ENCODE peak calls at places on chromosomes 2 and 18, in nine cellular contexts. One of them, this sample, is unnamed.

GRCh38 chr2:100234141-100234540 is 88.2 kb downstream of the LONRF2 start:
- DNase-seq in GM12878: no peak
- DNase-seq in tibial artery: no peak
- DNase-seq in sigmoid colon: no peak
- DNase-seq in endothelial cell: no peak
- DNase-seq in colonic mucosa: no peak
- DNase-seq in keratinocyte: no peak
- DNase-seq in RWPE1: no peak
- DNase-seq in cardiac muscle cell: no peak
- DNase-seq in this sample: no peak

GRCh38 chr2:158204741-158205165 is 103.1 kb downstream of the UPP2 start:
- DNase-seq in GM12878: no peak
- DNase-seq in tibial artery: no peak
- DNase-seq in sigmoid colon: no peak
- DNase-seq in endothelial cell: no peak
- DNase-seq in colonic mucosa: no peak
- DNase-seq in keratinocyte: no peak
- DNase-seq in RWPE1: no peak
- DNase-seq in cardiac muscle cell: no peak
- DNase-seq in this sample: no peak

GRCh38 chr2:170885130-170885791 is 43.8 kb upstream of the GORASP2 start:
- DNase-seq in GM12878: no peak
- DNase-seq in tibial artery: no peak
- DNase-seq in sigmoid colon: no peak
- DNase-seq in endothelial cell: no peak
- DNase-seq in colonic mucosa: no peak
- DNase-seq in keratinocyte: peak; percentile 33
- DNase-seq in RWPE1: no peak
- DNase-seq in cardiac muscle cell: no peak
- DNase-seq in this sample: no peak

GRCh38 chr2:126835261-126835660 is 63.4 kb upstream of the TEX51 start:
- DNase-seq in GM12878: no peak
- DNase-seq in tibial artery: no peak
- DNase-seq in sigmoid colon: peak; percentile 34
- DNase-seq in endothelial cell: no peak
- DNase-seq in colonic mucosa: no peak
- DNase-seq in keratinocyte: no peak
- DNase-seq in RWPE1: no peak
- DNase-seq in cardiac muscle cell: no peak
- DNase-seq in this sample: no peak

GRCh38 chr2:96962567-96963203 is 23.7 kb downstream of the FAM178B start:
- DNase-seq in GM12878: no peak
- DNase-seq in tibial artery: no peak
- DNase-seq in sigmoid colon: no peak
- DNase-seq in endothelial cell: no peak
- DNase-seq in colonic mucosa: no peak
- DNase-seq in keratinocyte: no peak
- DNase-seq in RWPE1: no peak
- DNase-seq in cardiac muscle cell: no peak
- DNase-seq in this sample: no peak

GRCh38 chr18:10661333-10661732 is 135.5 kb downstream of the NAPG start:
- DNase-seq in GM12878: no peak
- DNase-seq in tibial artery: no peak
- DNase-seq in sigmoid colon: no peak
- DNase-seq in endothelial cell: no peak
- DNase-seq in colonic mucosa: no peak
- DNase-seq in keratinocyte: peak; percentile 5
- DNase-seq in RWPE1: peak; percentile 85
- DNase-seq in cardiac muscle cell: no peak
- DNase-seq in this sample: no peak

GRCh38 chr2:193332938-193333337 is 1138.2 kb upstream of the TMEFF2 start:
- DNase-seq in GM12878: no peak
- DNase-seq in tibial artery: no peak
- DNase-seq in sigmoid colon: no peak
- DNase-seq in endothelial cell: no peak
- DNase-seq in colonic mucosa: no peak
- DNase-seq in keratinocyte: no peak
- DNase-seq in RWPE1: no peak
- DNase-seq in cardiac muscle cell: no peak
- DNase-seq in this sample: no peak

GRCh38 chr2:129884221-129884786 is 95.2 kb upstream of the RAB6C start:
- DNase-seq in GM12878: no peak
- DNase-seq in tibial artery: no peak
- DNase-seq in sigmoid colon: no peak
- DNase-seq in endothelial cell: no peak
- DNase-seq in colonic mucosa: no peak
- DNase-seq in keratinocyte: no peak
- DNase-seq in RWPE1: no peak
- DNase-seq in cardiac muscle cell: no peak
- DNase-seq in this sample: no peak

GRCh38 chr2:192544371-192544955 is 349.7 kb upstream of the TMEFF2 start:
- DNase-seq in GM12878: no peak
- DNase-seq in tibial artery: no peak
- DNase-seq in sigmoid colon: no peak
- DNase-seq in endothelial cell: no peak
- DNase-seq in colonic mucosa: no peak
- DNase-seq in keratinocyte: peak; percentile 38
- DNase-seq in RWPE1: peak; percentile 57
- DNase-seq in cardiac muscle cell: peak; percentile 5
- DNase-seq in this sample: no peak

GRCh38 chr2:111671426-111672150 is 212.4 kb downstream of the ANAPC1 start:
- DNase-seq in GM12878: no peak
- DNase-seq in tibial artery: peak; percentile 72
- DNase-seq in sigmoid colon: peak; percentile 78
- DNase-seq in endothelial cell: no peak
- DNase-seq in colonic mucosa: peak; percentile 42
- DNase-seq in keratinocyte: no peak
- DNase-seq in RWPE1: no peak
- DNase-seq in cardiac muscle cell: no peak
- DNase-seq in this sample: no peak

GRCh38 chr2:241272722-241273551 is 42.5 kb downstream of the HDLBP start:
- DNase-seq in GM12878: no peak
- DNase-seq in tibial artery: peak; percentile 74
- DNase-seq in sigmoid colon: peak; percentile 92
- DNase-seq in endothelial cell: peak; percentile 62
- DNase-seq in colonic mucosa: peak; percentile 76
- DNase-seq in keratinocyte: peak; percentile 32
- DNase-seq in RWPE1: peak; percentile 59
- DNase-seq in cardiac muscle cell: peak; percentile 76
- DNase-seq in this sample: peak; percentile 35

GRCh38 chr2:26816893-26817292 is 31.0 kb downstream of the CENPA start:
- DNase-seq in GM12878: no peak
- DNase-seq in tibial artery: no peak
- DNase-seq in sigmoid colon: no peak
- DNase-seq in endothelial cell: no peak
- DNase-seq in colonic mucosa: peak; percentile 33
- DNase-seq in keratinocyte: no peak
- DNase-seq in RWPE1: no peak
- DNase-seq in cardiac muscle cell: peak; percentile 6
- DNase-seq in this sample: no peak

GRCh38 chr18:62402342-62402948 is 77.3 kb downstream of the TNFRSF11A start:
- DNase-seq in GM12878: no peak
- DNase-seq in tibial artery: no peak
- DNase-seq in sigmoid colon: no peak
- DNase-seq in endothelial cell: no peak
- DNase-seq in colonic mucosa: no peak
- DNase-seq in keratinocyte: no peak
- DNase-seq in RWPE1: no peak
- DNase-seq in cardiac muscle cell: no peak
- DNase-seq in this sample: no peak

GRCh38 chr18:62400916-62401315 is 75.8 kb downstream of the TNFRSF11A start:
- DNase-seq in GM12878: no peak
- DNase-seq in tibial artery: no peak
- DNase-seq in sigmoid colon: no peak
- DNase-seq in endothelial cell: no peak
- DNase-seq in colonic mucosa: no peak
- DNase-seq in keratinocyte: no peak
- DNase-seq in RWPE1: no peak
- DNase-seq in cardiac muscle cell: no peak
- DNase-seq in this sample: no peak

GRCh38 chr18:62399306-62399705 is 74.2 kb downstream of the TNFRSF11A start:
- DNase-seq in GM12878: no peak
- DNase-seq in tibial artery: peak; percentile 50
- DNase-seq in sigmoid colon: no peak
- DNase-seq in endothelial cell: no peak
- DNase-seq in colonic mucosa: peak; percentile 71
- DNase-seq in keratinocyte: no peak
- DNase-seq in RWPE1: no peak
- DNase-seq in cardiac muscle cell: no peak
- DNase-seq in this sample: no peak

GRCh38 chr18:62398291-62398690 is 73.2 kb downstream of the TNFRSF11A start:
- DNase-seq in GM12878: no peak
- DNase-seq in tibial artery: no peak
- DNase-seq in sigmoid colon: no peak
- DNase-seq in endothelial cell: no peak
- DNase-seq in colonic mucosa: no peak
- DNase-seq in keratinocyte: no peak
- DNase-seq in RWPE1: no peak
- DNase-seq in cardiac muscle cell: no peak
- DNase-seq in this sample: no peak

GRCh38 chr18:62399781-62400308 is 74.7 kb downstream of the TNFRSF11A start:
- DNase-seq in GM12878: no peak
- DNase-seq in tibial artery: no peak
- DNase-seq in sigmoid colon: no peak
- DNase-seq in endothelial cell: peak; percentile 27
- DNase-seq in colonic mucosa: peak; percentile 56
- DNase-seq in keratinocyte: no peak
- DNase-seq in RWPE1: no peak
- DNase-seq in cardiac muscle cell: peak; percentile 2
- DNase-seq in this sample: no peak
- TF ChIP-seq CTCF in GM12878: peak; percentile 23
- TF ChIP-seq CTCF in tibial artery: no peak
- TF ChIP-seq CTCF in sigmoid colon: no peak
- TF ChIP-seq CTCF in endothelial cell: peak; percentile 24
- TF ChIP-seq CTCF in colonic mucosa: peak; percentile 23
- TF ChIP-seq CTCF in keratinocyte: peak; percentile 22
- TF ChIP-seq CTCF in RWPE1: no peak
- TF ChIP-seq CTCF in cardiac muscle cell: peak; percentile 12
- TF ChIP-seq CTCF in this sample: no peak

GRCh38 chr18:36829362-36830140 is 624 bp downstream of the KIAA1328 start:
- DNase-seq in GM12878: no peak
- DNase-seq in tibial artery: no peak
- DNase-seq in sigmoid colon: peak; percentile 65
- DNase-seq in endothelial cell: no peak
- DNase-seq in colonic mucosa: peak; percentile 27
- DNase-seq in keratinocyte: no peak
- DNase-seq in RWPE1: peak; percentile 2
- DNase-seq in cardiac muscle cell: peak; percentile 14
- DNase-seq in this sample: no peak
- TF ChIP-seq CTCF in GM12878: no peak
- TF ChIP-seq CTCF in tibial artery: no peak
- TF ChIP-seq CTCF in sigmoid colon: no peak
- TF ChIP-seq CTCF in endothelial cell: no peak
- TF ChIP-seq CTCF in colonic mucosa: no peak
- TF ChIP-seq CTCF in keratinocyte: no peak
- TF ChIP-seq CTCF in RWPE1: peak; percentile 22
- TF ChIP-seq CTCF in cardiac muscle cell: no peak
- TF ChIP-seq CTCF in this sample: no peak

DNA sequence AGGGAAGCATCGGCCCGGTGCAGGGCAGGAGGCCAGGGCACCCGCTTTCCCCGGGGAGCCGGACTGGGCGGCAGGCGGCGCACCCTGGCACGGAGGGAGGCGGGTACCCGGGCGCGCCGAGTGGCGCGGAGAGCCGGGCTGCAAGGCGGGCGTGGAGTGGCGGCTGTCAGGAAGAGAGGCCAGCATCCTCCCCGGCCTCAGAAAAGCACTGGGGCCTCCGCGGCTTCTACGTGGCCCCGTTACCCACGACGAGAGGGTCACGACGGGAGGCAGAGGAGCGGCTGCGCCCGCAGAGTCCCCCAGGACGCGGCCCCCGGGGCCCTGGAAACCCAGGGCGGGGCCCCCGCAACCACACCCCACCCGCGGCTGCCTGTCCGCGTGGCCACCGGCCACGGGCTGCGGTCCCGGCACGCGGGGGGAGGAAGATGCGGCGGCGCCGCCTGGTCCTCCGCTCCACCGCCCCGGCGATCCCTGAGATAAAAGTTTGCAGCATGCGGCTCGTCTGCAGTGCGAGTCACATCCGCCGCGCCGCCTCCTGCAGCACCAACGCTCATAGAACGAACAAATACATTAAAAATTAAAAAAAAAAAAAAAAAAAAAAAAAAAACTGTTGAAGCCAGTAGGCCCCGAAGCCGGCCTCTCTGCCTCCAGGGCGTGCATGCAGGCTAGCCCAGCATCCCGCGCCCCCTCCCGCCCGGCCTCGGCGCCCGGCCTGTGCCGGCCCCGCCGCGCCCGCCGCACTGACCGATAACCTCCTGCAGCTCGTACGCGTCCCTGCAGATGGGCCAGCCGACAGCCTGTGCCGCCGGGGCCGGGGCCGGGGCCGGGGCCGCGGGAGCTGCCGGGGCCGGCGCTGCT is 683 bp downstream of the STK39 start:
- DNase-seq in GM12878: no peak
- DNase-seq in tibial artery: peak; percentile 53
- DNase-seq in sigmoid colon: peak; percentile 76
- DNase-seq in endothelial cell: peak; percentile 63
- DNase-seq in colonic mucosa: peak; percentile 80
- DNase-seq in keratinocyte: no peak
- DNase-seq in RWPE1: peak; percentile 52
- DNase-seq in cardiac muscle cell: peak; percentile 65
- DNase-seq in this sample: no peak
- TF ChIP-seq CTCF in GM12878: peak; percentile 4
- TF ChIP-seq CTCF in tibial artery: peak; percentile 39
- TF ChIP-seq CTCF in sigmoid colon: no peak
- TF ChIP-seq CTCF in endothelial cell: no peak
- TF ChIP-seq CTCF in colonic mucosa: peak; percentile 29
- TF ChIP-seq CTCF in keratinocyte: peak; percentile 27
- TF ChIP-seq CTCF in RWPE1: peak; percentile 35
- TF ChIP-seq CTCF in cardiac muscle cell: peak; percentile 43
- TF ChIP-seq CTCF in this sample: peak; percentile 29

DNA sequence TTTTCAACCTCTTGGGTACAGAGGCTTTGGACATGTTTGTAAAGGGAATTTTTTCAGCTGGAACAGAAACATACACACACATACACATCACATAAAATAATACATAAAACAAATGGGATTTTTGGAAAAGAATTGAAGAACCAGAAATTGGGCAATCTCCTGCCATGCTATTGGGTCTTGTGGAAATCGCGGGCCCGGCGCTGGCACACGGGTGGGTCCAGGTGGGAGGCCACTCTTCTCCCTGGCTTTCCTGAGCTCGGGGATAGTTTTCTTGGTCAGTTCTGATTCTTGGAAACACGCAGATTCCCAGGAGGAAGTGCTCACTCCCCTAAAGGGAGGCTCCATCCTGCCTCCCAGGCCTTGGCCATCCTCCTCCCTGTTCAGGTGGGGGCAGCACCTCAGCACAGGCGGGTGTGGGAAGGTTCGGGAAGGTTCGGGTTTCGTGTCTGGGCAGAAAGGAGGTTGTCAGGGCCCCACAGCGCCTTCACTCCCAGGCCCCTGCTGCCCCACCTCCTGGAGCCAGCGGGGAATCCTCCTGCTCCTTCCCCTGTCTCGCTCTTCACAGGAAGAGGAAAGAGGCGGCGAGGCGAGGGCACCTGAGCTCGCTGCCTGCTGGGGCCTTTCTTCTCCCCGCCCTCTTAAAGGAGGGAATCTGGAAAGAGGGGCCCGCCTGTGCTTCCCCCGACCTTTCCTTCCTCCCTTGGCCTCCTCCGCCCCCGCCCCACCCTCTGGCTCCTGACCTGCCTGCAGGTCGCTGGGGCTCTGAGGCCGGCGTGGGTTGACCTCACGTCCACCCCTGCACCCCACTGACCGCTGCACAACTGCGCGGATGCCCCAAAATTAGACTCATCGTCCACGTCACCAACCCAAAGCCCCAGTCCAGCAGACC is 97.8 kb upstream of the PXDN start:
- DNase-seq in GM12878: no peak
- DNase-seq in tibial artery: no peak
- DNase-seq in sigmoid colon: no peak
- DNase-seq in endothelial cell: no peak
- DNase-seq in colonic mucosa: no peak
- DNase-seq in keratinocyte: no peak
- DNase-seq in RWPE1: no peak
- DNase-seq in cardiac muscle cell: no peak
- DNase-seq in this sample: no peak
- TF ChIP-seq CTCF in GM12878: no peak
- TF ChIP-seq CTCF in tibial artery: no peak
- TF ChIP-seq CTCF in sigmoid colon: no peak
- TF ChIP-seq CTCF in endothelial cell: no peak
- TF ChIP-seq CTCF in colonic mucosa: no peak
- TF ChIP-seq CTCF in keratinocyte: no peak
- TF ChIP-seq CTCF in RWPE1: no peak
- TF ChIP-seq CTCF in cardiac muscle cell: no peak
- TF ChIP-seq CTCF in this sample: no peak

This sample was measured in AG09319.